ENCODE peak calls at places on chromosomes 1 and 21, in eight cellular contexts. J, B, O, A, U, D, I and F are unnamed samples.

GRCh38 chr1:169885207-169885606 is 8.5 kb downstream of the SCYL3 start:
- DNase-seq in A (no peak), D (no peak), J (peak; percentile 36), U (no peak), I (no peak), O (no peak), B (no peak), F (no peak)

GRCh38 chr21:46639489-46640386 is 4.3 kb downstream of the PRMT2 start:
- DNase-seq in A (no peak), D (no peak), I (no peak), J (no peak), B (no peak), U (no peak), O (no peak), F (no peak)

GRCh38 chr1:117857434-117857833 is 72.0 kb downstream of the GDAP2 start:
- DNase-seq in O (no peak), U (no peak), J (no peak), D (no peak), A (no peak), I (no peak), B (no peak), F (no peak)

GRCh38 chr1:219963432-219963831 is 35.1 kb upstream of the SLC30A10 start:
- DNase-seq in U (no peak), B (no peak), O (no peak), A (no peak), D (no peak), I (no peak), J (no peak), F (no peak)

GRCh38 chr1:42214447-42214871 is 49.9 kb upstream of the GUCA2A start:
- DNase-seq in D (peak; percentile 63), U (no peak), A (no peak), J (peak; percentile 91), I (peak; percentile 58), B (no peak), O (peak; percentile 58), F (no peak)

GRCh38 chr1:204014336-204014735 is 58.6 kb upstream of the SOX13 start:
- DNase-seq in D (no peak), B (no peak), U (no peak), A (no peak), I (no peak), J (no peak), O (no peak), F (no peak)

GRCh38 chr1:178031856-178032320 is 62.0 kb upstream of the RASAL2 start:
- DNase-seq in A (no peak), O (peak; percentile 97), I (peak; percentile 72), B (peak; percentile 68), J (peak; percentile 91), U (peak; percentile 57), D (peak; percentile 95), F (peak; percentile 74)

GRCh38 chr21:23799376-23799775 is 1807.9 kb downstream of the MRPL39 start:
- DNase-seq in I (no peak), B (no peak), D (no peak), U (peak; percentile 2), J (no peak), A (no peak), O (no peak), F (no peak)

GRCh38 chr1:150420560-150421265 is 56.8 kb downstream of the RPRD2 start:
- DNase-seq in I (no peak), B (no peak), J (peak; percentile 21), O (no peak), U (no peak), A (no peak), D (no peak), F (no peak)

GRCh38 chr1:227781314-227781930 is 34.1 kb upstream of the PRSS38 start:
- DNase-seq in U (no peak), I (no peak), A (no peak), J (no peak), D (peak; percentile 9), B (no peak), O (no peak), F (no peak)

GRCh38 chr1:46543382-46543760 is 8.1 kb downstream of the KNCN start:
- DNase-seq in U (no peak), O (no peak), J (no peak), A (no peak), D (no peak), B (no peak), I (no peak), F (no peak)

GRCh38 chr1:150829751-150830150 is 21.7 kb upstream of the CTSK start:
- DNase-seq in O (no peak), J (no peak), D (no peak), B (no peak), U (no peak), I (no peak), A (no peak), F (no peak)

GRCh38 chr1:245155186-245156040 is 628 bp downstream of the KIF26B start:
- DNase-seq in U (peak; percentile 59), A (no peak), I (no peak), O (peak; percentile 8), J (peak; percentile 34), B (no peak), D (no peak), F (no peak)

GRCh38 chr1:202498542-202498941 is 150.0 kb downstream of the PPP1R12B start:
- DNase-seq in J (no peak), I (no peak), D (no peak), B (no peak), U (no peak), A (no peak), O (no peak), F (no peak)

GRCh38 chr1:74197255-74197654 is 721 bp downstream of the LRRIQ3 start:
- DNase-seq in A (no peak), O (no peak), I (no peak), B (no peak), J (no peak), U (no peak), D (no peak), F (no peak)

GRCh38 chr1:109531826-109532364 is 7.8 kb upstream of the GPR61 start:
- DNase-seq in I (no peak), D (no peak), A (no peak), O (no peak), U (no peak), J (no peak), B (no peak), F (no peak)